ENCODE peak calls at places on chromosomes 3 and 15, in nine cellular contexts. B is CD8-positive, alpha-beta T cell; P is heart right ventricle; I is cardiac fibroblast; X is A549; F is tibial artery; N is CD8-positive, alpha-beta memory T cell; L is upper lobe of left lung; A is AG10803. H is an unnamed sample.

GRCh38 chr3:138593488-138594149 is 441 bp downstream of the CEP70 start:
- DNase-seq in P (no peak), I (no peak), X (no peak), A (peak), L (no peak), B (no peak), N (no peak), F (no peak), H (no peak)

GRCh38 chr15:92751528-92751927 is 96.0 kb upstream of the FAM174B start:
- DNase-seq in N (no peak), X (no peak), I (no peak), A (no peak), F (no peak), B (no peak), L (no peak), P (no peak), H (no peak)

GRCh38 chr3:60055765-60056164 is 1005.9 kb upstream of the CFAP20DC start:
- DNase-seq in B (no peak), A (no peak), X (no peak), L (no peak), N (no peak), P (no peak), I (no peak), F (no peak), H (no peak)

GRCh38 chr3:189685854-189686253 is 54.7 kb downstream of the TP63 start:
- DNase-seq in L (no peak), F (no peak), X (peak), A (peak), P (no peak), I (peak), N (no peak), B (no peak), H (no peak)

GRCh38 chr15:84785053-84785452 is 32.1 kb upstream of the ALPK3 start:
- DNase-seq in X (no peak), N (no peak), L (no peak), A (no peak), I (no peak), P (no peak), B (no peak), F (no peak), H (no peak)

GRCh38 chr3:141797819-141798405 is 34.7 kb downstream of the GRK7 start:
- DNase-seq in I (no peak), L (no peak), N (no peak), A (no peak), F (no peak), X (no peak), B (no peak), P (peak), H (peak)

GRCh38 chr3:168065569-168065968 is 30.2 kb downstream of the GOLIM4 start:
- DNase-seq in P (no peak), A (no peak), B (no peak), N (no peak), F (no peak), X (no peak), L (no peak), I (no peak), H (no peak)

GRCh38 chr3:141348848-141349247 is 19.5 kb upstream of the ZBTB38 start:
- DNase-seq in F (no peak), I (peak), A (no peak), X (no peak), B (no peak), P (no peak), N (no peak), L (no peak), H (no peak)

GRCh38 chr15:92068121-92068520 is 214.6 kb downstream of the SLCO3A1 start:
- DNase-seq in N (no peak), F (no peak), A (no peak), I (no peak), L (no peak), X (no peak), P (no peak), B (no peak), H (no peak)

GRCh38 chr3:115552007-115552406 is 71.3 kb upstream of the GAP43 start:
- DNase-seq in P (no peak), N (no peak), L (no peak), X (no peak), F (no peak), A (no peak), I (no peak), B (no peak), H (no peak)

GRCh38 chr3:16448691-16449090 is 64.8 kb downstream of the RFTN1 start:
- DNase-seq in N (no peak), B (no peak), P (peak), X (peak), L (peak), F (peak), A (peak), I (peak), H (no peak)

GRCh38 chr15:77874071-77874470 is 203.4 kb downstream of the TBC1D2B start:
- DNase-seq in L (no peak), I (no peak), N (no peak), P (no peak), X (no peak), A (no peak), B (no peak), F (no peak), H (no peak)

GRCh38 chr3:51716805-51717204 is 9.9 kb downstream of the GRM2 start:
- DNase-seq in N (no peak), A (no peak), L (no peak), P (no peak), B (no peak), F (no peak), I (no peak), X (no peak), H (no peak)

GRCh38 chr15:58731756-58732535 is 17.6 kb downstream of the ADAM10 start:
- DNase-seq in I (peak), L (peak), N (no peak), A (peak), X (peak), B (no peak), P (no peak), F (no peak), H (no peak)

GRCh38 chr3:94429517-94429916 is 366.7 kb downstream of the NSUN3 start:
- DNase-seq in A (no peak), F (no peak), N (no peak), P (no peak), I (peak), B (no peak), X (no peak), L (no peak), H (no peak)

GRCh38 chr3:112446343-112446742 is 52.9 kb downstream of the BTLA start:
- DNase-seq in F (no peak), A (peak), I (peak), L (no peak), N (no peak), P (no peak), B (no peak), X (no peak), H (no peak)

GRCh38 chr3:136802481-136802996 is 16.4 kb upstream of the SLC35G2 start:
- DNase-seq in L (no peak), F (no peak), N (no peak), A (peak), B (no peak), X (no peak), I (peak), P (peak), H (no peak)

GRCh38 chr3:142641504-142641903 is 45.3 kb downstream of the PLS1 start:
- DNase-seq in B (no peak), P (no peak), I (no peak), A (no peak), N (no peak), F (no peak), L (no peak), X (no peak), H (no peak)

GRCh38 chr3:48267782-48268181 is 26.9 kb downstream of the ZNF589 start:
- DNase-seq in F (no peak), P (no peak), I (no peak), A (no peak), L (no peak), B (no peak), N (no peak), X (no peak), H (no peak)

GRCh38 chr3:172072543-172072942 is 33.2 kb downstream of the FNDC3B start:
- DNase-seq in P (no peak), X (no peak), F (no peak), N (no peak), B (no peak), A (no peak), I (no peak), L (no peak), H (no peak)

GRCh38 chr3:172074027-172074426 is 34.6 kb downstream of the FNDC3B start:
- DNase-seq in P (no peak), F (no peak), I (no peak), X (no peak), N (no peak), B (no peak), L (no peak), A (no peak), H (no peak)

GRCh38 chr3:172076212-172076611 is 36.8 kb downstream of the FNDC3B start:
- DNase-seq in L (no peak), P (no peak), F (no peak), X (no peak), I (no peak), N (no peak), B (no peak), A (no peak), H (no peak)

GRCh38 chr3:172073262-172073915 is 34.0 kb downstream of the FNDC3B start:
- DNase-seq in I (no peak), P (no peak), A (no peak), X (no peak), B (no peak), F (no peak), L (no peak), N (no peak), H (peak)

GRCh38 chr3:172074578-172074977 is 35.2 kb downstream of the FNDC3B start:
- DNase-seq in N (no peak), F (peak), X (no peak), B (no peak), L (peak), P (no peak), A (peak), I (no peak), H (peak)
- H3K4me3 ChIP-seq in N (no peak), F (no peak), X (no peak), B (no peak), L (no peak), P (no peak), A (no peak), I (no peak), H (no peak)

GRCh38 chr15:68205558-68205944 is 419 bp upstream of the CALML4 start:
- DNase-seq in B (no peak), A (no peak), N (no peak), L (no peak), X (no peak), F (no peak), I (no peak), P (no peak), H (no peak)
- H3K4me3 ChIP-seq in B (no peak), A (no peak), N (no peak), L (peak), X (no peak), F (peak), I (no peak), P (peak), H (no peak)

DNA sequence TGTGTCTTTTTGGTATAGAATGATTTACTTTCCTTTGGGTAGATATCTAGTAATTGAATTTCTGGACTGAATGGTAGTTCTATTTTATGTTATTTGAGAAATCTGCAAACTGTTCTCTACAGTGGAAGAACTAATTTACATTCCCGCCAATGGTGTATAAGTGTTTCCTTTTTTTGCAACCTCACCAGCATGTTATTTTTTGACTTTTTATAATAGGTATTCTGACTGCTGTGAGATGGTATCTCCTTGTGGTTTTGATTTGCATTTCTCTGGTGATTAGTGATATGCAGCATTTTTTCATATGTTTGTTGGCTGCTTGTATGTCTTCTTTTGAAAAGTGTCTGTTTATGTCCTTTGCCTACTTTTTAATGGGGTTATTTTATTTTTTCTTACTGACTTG is 607.2 kb downstream of the OTOL1 start:
- DNase-seq in N (no peak), A (no peak), B (no peak), X (no peak), F (no peak), P (no peak), L (no peak), I (no peak), H (no peak)
- H3K4me3 ChIP-seq in N (no peak), A (no peak), B (no peak), X (no peak), F (no peak), P (no peak), L (no peak), I (no peak), H (no peak)

GRCh38 chr15:32838820-32839219 is 121.0 kb downstream of the GREM1 start:
- DNase-seq in F (no peak), B (no peak), A (peak), X (peak), L (no peak), N (no peak), I (peak), P (no peak), H (no peak)
- H3K4me3 ChIP-seq in F (no peak), B (no peak), A (peak), X (no peak), L (no peak), N (no peak), I (no peak), P (no peak), H (no peak)

GRCh38 chr3:150742141-150742523 is 20.8 kb downstream of the SIAH2 start:
- DNase-seq in B (no peak), X (no peak), N (no peak), L (no peak), I (no peak), F (no peak), P (no peak), A (no peak), H (no peak)
- H3K4me3 ChIP-seq in B (no peak), X (no peak), N (no peak), L (no peak), I (no peak), F (no peak), P (no peak), A (no peak), H (no peak)

GRCh38 chr3:134357261-134357913 is 16.9 kb downstream of the AMOTL2 start:
- DNase-seq in P (no peak), L (peak), F (no peak), I (no peak), N (no peak), A (peak), X (no peak), B (no peak), H (no peak)
- H3K4me3 ChIP-seq in P (no peak), L (no peak), F (no peak), I (no peak), N (no peak), A (no peak), X (no peak), B (no peak), H (no peak)

GRCh38 chr3:97901327-97902295 is 70.6 kb downstream of the RIOX2 start:
- DNase-seq in X (no peak), L (no peak), P (peak), A (no peak), F (no peak), N (no peak), I (peak), B (no peak), H (no peak)
- H3K4me3 ChIP-seq in X (no peak), L (no peak), P (peak), A (no peak), F (no peak), N (no peak), I (no peak), B (no peak), H (no peak)

DNA sequence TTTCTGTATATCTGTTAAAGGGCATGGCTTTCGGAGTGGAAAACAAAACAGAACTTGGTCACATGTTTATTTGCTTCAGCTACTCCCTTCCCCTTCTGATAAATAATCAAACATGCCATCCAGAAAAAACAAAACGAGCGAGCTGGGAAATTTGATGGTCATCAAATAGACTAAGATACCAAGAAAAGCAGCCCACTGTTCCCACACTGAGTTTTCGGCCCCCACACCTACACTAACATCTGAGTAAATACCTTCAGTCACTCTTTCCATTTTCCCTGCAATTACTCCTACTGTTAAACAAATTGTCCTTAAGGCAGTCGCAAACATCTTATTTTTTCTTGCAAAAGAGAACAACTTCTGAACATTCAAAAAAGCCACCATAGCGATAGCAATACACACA is 454.6 kb downstream of the FOXP1 start:
- DNase-seq in B (no peak), F (no peak), L (no peak), N (no peak), X (no peak), I (peak), A (no peak), P (no peak), H (no peak)
- H3K4me3 ChIP-seq in B (peak), F (peak), L (peak), N (peak), X (peak), I (peak), A (peak), P (peak), H (peak)

GRCh38 chr3:171430530-171430929 is 29.7 kb downstream of the TNIK start:
- DNase-seq in L (no peak), X (no peak), P (no peak), I (no peak), F (no peak), A (no peak), B (no peak), N (no peak), H (no peak)

GRCh38 chr3:171428321-171428787 is 31.9 kb downstream of the TNIK start:
- DNase-seq in I (no peak), P (no peak), F (no peak), L (no peak), A (no peak), B (no peak), N (no peak), X (no peak), H (no peak)

GRCh38 chr3:171428892-171429291 is 31.3 kb downstream of the TNIK start:
- DNase-seq in F (no peak), P (no peak), X (no peak), N (no peak), A (no peak), I (no peak), B (no peak), L (no peak), H (no peak)

GRCh38 chr3:171427771-171428320 is 32.4 kb downstream of the TNIK start:
- DNase-seq in F (no peak), A (no peak), L (no peak), I (no peak), N (no peak), P (no peak), B (no peak), X (no peak), H (no peak)

DNA sequence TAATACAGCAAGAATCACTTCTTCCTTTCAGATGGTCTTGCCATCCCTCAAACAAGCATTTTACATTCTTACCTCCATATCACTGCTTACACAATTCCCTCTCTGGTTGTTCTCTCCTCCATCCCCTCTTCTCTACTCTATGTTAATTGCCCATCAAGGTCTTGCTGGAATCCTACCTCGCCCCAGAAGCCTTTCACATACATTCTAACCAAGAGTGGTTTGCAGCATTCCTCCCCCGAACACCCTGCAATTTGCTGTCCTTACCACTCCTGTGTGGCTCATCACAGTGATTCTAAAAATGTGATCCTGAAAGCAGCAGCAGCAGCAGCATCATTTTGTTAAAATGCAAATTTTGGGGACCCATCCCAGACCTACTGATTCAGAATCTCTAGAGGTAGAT is 30.6 kb downstream of the TNIK start:
- DNase-seq in I (no peak), F (no peak), X (no peak), P (no peak), B (no peak), L (no peak), N (no peak), A (no peak), H (no peak)
- H3K4me3 ChIP-seq in I (no peak), F (no peak), X (no peak), P (no peak), B (no peak), L (no peak), N (no peak), A (no peak), H (no peak)

H was measured in body of pancreas.